ENCODE peak calls at places on chromosomes 4 and X, in four cellular contexts. S is hepatocyte, J is fibroblast of lung, R is adrenal gland. Y is an unnamed sample. For H3K4me1, the result is how much of the 10 kb centered on the place peaks cover.

GRCh38 chrX:103831342-103831802 is 685 bp downstream of the RAB9B start:
- DNase-seq in S (peak), J (no peak), R (no peak), Y (no peak)

GRCh38 chr4:110850461-110851447 is 227.9 kb upstream of the PITX2 start:
- DNase-seq in S (peak), J (no peak), R (no peak), Y (no peak)

GRCh38 chrX:150352581-150352980 is 10.5 kb upstream of the MAMLD1 start:
- DNase-seq in S (no peak), J (peak), R (no peak), Y (no peak)

GRCh38 chrX:103475381-103475780 is 43.9 kb downstream of the RAB40A start:
- DNase-seq in S (no peak), J (peak), R (no peak), Y (no peak)

GRCh38 chr4:170464614-170465197 is 374.9 kb upstream of the AADAT start:
- DNase-seq in S (no peak), J (no peak), R (no peak), Y (no peak)

GRCh38 chr4:95178938-95179337 is 369.8 kb downstream of the UNC5C start:
- DNase-seq in S (no peak), J (no peak), R (no peak), Y (no peak)

GRCh38 chrX:50343917-50344316 is 126.7 kb downstream of the DGKK start:
- DNase-seq in S (no peak), J (no peak), R (no peak), Y (no peak)

GRCh38 chr4:183153190-183153916 is 54.3 kb downstream of the WWC2 start:
- DNase-seq in S (no peak), J (peak), R (no peak), Y (no peak)

GRCh38 chrX:42220083-42220482 is 296.7 kb upstream of the CASK start:
- DNase-seq in S (no peak), J (no peak), R (no peak), Y (no peak)

GRCh38 chr4:22720091-22720490 is 27.4 kb downstream of the GBA3 start:
- DNase-seq in S (no peak), J (peak), R (no peak), Y (no peak)

GRCh38 chr4:84698962-84699671 is 116.2 kb downstream of the CDS1 start:
- DNase-seq in S (peak), J (no peak), R (no peak), Y (peak)

GRCh38 chr4:159010563-159011260 is 92.2 kb upstream of the RAPGEF2 start:
- DNase-seq in S (peak), J (peak), R (peak), Y (no peak)

GRCh38 chr4:2797188-2797544 is 4.3 kb downstream of the SH3BP2 start:
- DNase-seq in S (peak), J (no peak), R (no peak), Y (no peak)

GRCh38 chr4:171880136-171880535 is 66.9 kb downstream of the GALNTL6 start:
- DNase-seq in S (peak), J (peak), R (no peak), Y (peak)

GRCh38 chrX:23287191-23287764 is 47.4 kb upstream of the PTCHD1 start:
- DNase-seq in S (no peak), J (no peak), R (no peak), Y (no peak)

GRCh38 chr4:89868999-89869589 is 25.6 kb upstream of the MMRN1 start:
- DNase-seq in S (no peak), J (no peak), R (no peak), Y (no peak)

GRCh38 chrX:21683910-21684309 is 25.8 kb upstream of the KLHL34 start:
- DNase-seq in S (no peak), J (peak), R (no peak), Y (no peak)

GRCh38 chr4:158496030-158496741 is 25.5 kb upstream of the RXFP1 start:
- DNase-seq in S (peak), J (no peak), R (peak), Y (peak)

GRCh38 chr4:77697860-77698599 is 92.4 kb downstream of the CXCL13 start:
- DNase-seq in S (peak), J (peak), R (no peak), Y (peak)

GRCh38 chr4:167419468-167420133 is 185.3 kb upstream of the SPOCK3 start:
- DNase-seq in S (no peak), J (no peak), R (no peak), Y (peak)

GRCh38 chr4:176309772-176310171 is 10.0 kb upstream of the SPCS3 start:
- DNase-seq in S (no peak), J (no peak), R (no peak), Y (no peak)

DNA sequence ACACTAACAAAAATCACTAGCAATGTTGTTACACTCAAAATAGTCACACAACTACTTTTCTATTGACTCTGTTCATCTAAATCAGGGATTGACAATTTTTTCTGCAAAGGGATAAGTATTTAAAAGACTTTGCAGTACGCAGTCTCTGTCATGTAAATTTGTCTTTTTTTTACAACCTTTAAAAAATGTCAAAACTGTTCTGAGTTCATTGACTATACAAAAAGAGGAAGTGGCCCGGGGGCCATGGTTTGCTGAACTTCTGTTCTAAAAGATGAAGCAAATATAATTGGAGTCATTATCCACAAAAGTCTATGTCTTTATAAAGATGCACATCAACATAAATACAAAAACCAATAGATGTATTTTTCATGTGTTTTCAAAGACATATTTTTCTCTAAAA is 1310.3 kb downstream of the RPA4 start:
- DNase-seq in S (no peak), J (no peak), R (no peak), Y (no peak)
- H3K4me1 ChIP-seq in S (under half), J (under half), R (under half), Y (under half)

GRCh38 chrX:45850775-45851433 is 650.2 kb upstream of the DIPK2B start:
- DNase-seq in S (peak), J (peak), R (no peak), Y (no peak)
- H3K27ac ChIP-seq in S (peak), J (peak), R (no peak), Y (peak)

GRCh38 chrX:79604364-79604763 is 237.2 kb upstream of the ITM2A start:
- DNase-seq in S (no peak), J (no peak), R (no peak), Y (no peak)

GRCh38 chrX:79601336-79602131 is 234.4 kb upstream of the ITM2A start:
- DNase-seq in S (peak), J (no peak), R (no peak), Y (no peak)
- TF ChIP-seq CTCF in S (no peak), J (no peak), R (no peak), Y (no peak)

GRCh38 chr4:1176398-1177273 is 4.3 kb upstream of the SPON2 start:
- DNase-seq in S (no peak), J (no peak), R (no peak), Y (no peak)

GRCh38 chr4:1177274-1178141 is 5.1 kb upstream of the SPON2 start:
- DNase-seq in S (no peak), J (peak), R (no peak), Y (peak)

GRCh38 chr4:1175635-1176229 is 3.3 kb upstream of the SPON2 start:
- DNase-seq in S (no peak), J (no peak), R (no peak), Y (no peak)

GRCh38 chr4:1172971-1173757 is 781 bp upstream of the SPON2 start:
- DNase-seq in S (peak), J (no peak), R (no peak), Y (no peak)

GRCh38 chr4:1174941-1175634 is 2.7 kb upstream of the SPON2 start:
- DNase-seq in S (peak), J (no peak), R (no peak), Y (no peak)
- H3K4me1 ChIP-seq in S (under half), J (under half), R (under half), Y (under half)

Y was measured in foreskin keratinocyte.